ENCODE peak calls at places on chromosomes 6 and 20, in seven cellular contexts. I is HCT116, U is OCI-LY7, S is IMR-90, X is astrocyte, W is SK-N-SH, N is PC-3. B is an unnamed sample.

GRCh38 chr20:7773511-7773910 is 166.7 kb downstream of the HAO1 start:
- DNase-seq in U (no peak), S (no peak), N (peak; percentile 63), X (no peak), I (no peak), W (no peak), B (no peak)

GRCh38 chr6:39892490-39893129 is 41.7 kb downstream of the MOCS1 start:
- DNase-seq in X (peak; percentile 26), S (peak; percentile 69), N (peak; percentile 44), W (peak; percentile 85), I (peak; percentile 6), U (peak; percentile 48), B (peak; percentile 75)

GRCh38 chr6:129481706-129482105 is 228.3 kb downstream of the ARHGAP18 start:
- DNase-seq in U (no peak), I (no peak), W (no peak), N (no peak), X (no peak), S (peak; percentile 63), B (peak; percentile 6)

GRCh38 chr6:56381852-56382251 is 134.5 kb upstream of the COL21A1 start:
- DNase-seq in S (peak; percentile 23), X (peak; percentile 57), N (peak; percentile 45), U (no peak), W (no peak), I (no peak), B (peak; percentile 52)

GRCh38 chr6:114879719-114880118 is 536.9 kb upstream of the HS3ST5 start:
- DNase-seq in W (no peak), X (no peak), N (no peak), I (no peak), S (no peak), U (no peak), B (no peak)

GRCh38 chr6:46921731-46922130 is at the start of gene ADGRF5:
- DNase-seq in I (no peak), U (no peak), X (no peak), S (no peak), N (no peak), W (no peak), B (no peak)

GRCh38 chr20:6636209-6637159 is 131.0 kb upstream of the BMP2 start:
- DNase-seq in N (peak; percentile 82), U (peak; percentile 5), I (no peak), S (peak; percentile 69), W (peak; percentile 2), X (peak; percentile 58), B (peak; percentile 87)

GRCh38 chr6:154508573-154509375 is 1.7 kb downstream of the CNKSR3 start:
- DNase-seq in X (peak; percentile 29), S (peak; percentile 56), U (no peak), W (peak; percentile 33), N (peak; percentile 70), I (no peak), B (peak; percentile 39)

GRCh38 chr6:85483041-85483700 is 33.3 kb downstream of the NT5E start:
- DNase-seq in X (peak; percentile 50), W (peak; percentile 64), S (peak; percentile 71), I (no peak), U (peak; percentile 71), N (peak; percentile 85), B (peak; percentile 58)

GRCh38 chr6:62285612-62286469 is at the start of gene KHDRBS2:
- DNase-seq in U (peak; percentile 91), N (no peak), S (no peak), I (no peak), W (peak; percentile 30), X (no peak), B (no peak)

GRCh38 chr6:139764498-139764986 is 390.1 kb upstream of the CITED2 start:
- DNase-seq in X (peak; percentile 99), N (peak; percentile 88), S (peak; percentile 99), I (peak; percentile 83), W (no peak), U (no peak), B (peak; percentile 100)

GRCh38 chr6:95413789-95414188 is 163.5 kb upstream of the MANEA start:
- DNase-seq in U (no peak), I (no peak), S (no peak), W (no peak), X (no peak), N (no peak), B (no peak)

GRCh38 chr6:47153066-47153755 is 111.1 kb upstream of the ADGRF1 start:
- DNase-seq in U (no peak), W (no peak), I (no peak), S (peak; percentile 33), X (peak; percentile 87), N (no peak), B (peak; percentile 89)

GRCh38 chr6:129774697-129775447 is 64.9 kb upstream of the ARHGAP18 start:
- DNase-seq in I (peak; percentile 68), S (peak; percentile 82), N (peak; percentile 81), W (peak; percentile 64), X (peak; percentile 61), U (peak; percentile 57), B (peak; percentile 85)

GRCh38 chr20:35303735-35304431 is 11.7 kb upstream of the FAM83C start:
- DNase-seq in N (peak; percentile 98), I (peak; percentile 82), S (peak; percentile 92), X (peak; percentile 74), W (peak; percentile 87), U (peak; percentile 89), B (peak; percentile 92)

GRCh38 chr6:13453771-13454251 is 33.6 kb downstream of the GFOD1 start:
- DNase-seq in X (peak; percentile 50), I (peak; percentile 80), W (no peak), S (peak; percentile 49), N (peak; percentile 94), U (no peak), B (peak; percentile 66)

GRCh38 chr20:22471156-22471836 is 113.1 kb downstream of the FOXA2 start:
- DNase-seq in S (no peak), X (no peak), U (no peak), N (no peak), I (no peak), W (no peak), B (no peak)

GRCh38 chr20:49179368-49180277 is 8.5 kb downstream of the STAU1 start:
- DNase-seq in S (no peak), W (no peak), N (peak; percentile 89), X (no peak), U (no peak), I (no peak), B (no peak)

GRCh38 chr20:43955244-43956191 is 40.9 kb downstream of the TOX2 start:
- DNase-seq in W (no peak), N (peak; percentile 96), S (peak; percentile 92), X (peak; percentile 92), I (peak; percentile 87), U (no peak), B (peak; percentile 93)

GRCh38 chr6:124661231-124661630 is 301.0 kb upstream of the RNF217 start:
- DNase-seq in W (no peak), S (no peak), I (no peak), X (no peak), N (no peak), U (no peak), B (no peak)

GRCh38 chr6:135128268-135128914 is 52.7 kb upstream of the MYB start:
- DNase-seq in X (no peak), S (no peak), U (no peak), N (no peak), W (no peak), I (no peak), B (no peak)

GRCh38 chr6:138115877-138116660 is 8.8 kb upstream of the PERP start:
- DNase-seq in X (peak; percentile 36), I (peak; percentile 58), U (peak; percentile 72), W (peak; percentile 51), N (peak; percentile 77), S (peak; percentile 74), B (peak; percentile 59)

GRCh38 chr6:88565409-88565811 is 398.0 kb downstream of the RNGTT start:
- DNase-seq in N (no peak), X (no peak), W (no peak), I (no peak), U (no peak), S (no peak), B (no peak)

GRCh38 chr6:110195639-110196038 is 15.4 kb downstream of the CDC40 start:
- DNase-seq in S (no peak), W (no peak), N (no peak), U (no peak), X (no peak), I (no peak), B (no peak)

GRCh38 chr6:110190726-110191125 is 10.5 kb downstream of the CDC40 start:
- DNase-seq in S (no peak), X (no peak), N (no peak), U (no peak), W (no peak), I (no peak), B (no peak)

GRCh38 chr6:110188791-110189190 is 8.6 kb downstream of the CDC40 start:
- DNase-seq in S (peak; percentile 31), W (no peak), N (peak; percentile 4), I (no peak), U (no peak), X (peak; percentile 27), B (no peak)

GRCh38 chr6:110196874-110197273 is 16.6 kb downstream of the CDC40 start:
- DNase-seq in U (no peak), S (no peak), I (no peak), N (no peak), X (no peak), W (no peak), B (no peak)

DNA sequence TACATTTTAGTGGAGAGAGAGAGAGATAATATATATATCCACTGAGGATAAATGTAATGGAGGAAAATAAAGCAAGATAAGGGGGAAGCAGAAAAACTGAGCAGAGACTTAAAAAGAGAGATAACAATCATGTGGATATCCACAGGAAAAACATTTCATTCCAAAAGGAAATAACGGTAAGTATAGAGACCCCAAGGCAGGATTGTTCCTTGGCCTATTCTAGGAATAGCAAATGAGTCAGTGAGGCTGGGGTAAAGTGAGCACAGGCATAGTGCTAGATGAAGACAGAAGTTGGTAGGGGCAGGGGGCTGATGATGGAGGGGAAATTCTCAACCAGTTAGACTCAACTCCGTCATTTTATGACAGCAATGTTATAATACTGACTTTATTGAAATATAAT is 11.2 kb downstream of the CDC40 start:
- DNase-seq in N (no peak), I (no peak), X (no peak), S (no peak), U (no peak), W (no peak), B (no peak)
- H3K4me2 ChIP-seq in N (no peak overlapping the region), I (no peak overlapping the region), X (no peak overlapping the region), S (no peak overlapping the region), U (no peak overlapping the region), W (no peak overlapping the region), B (no peak overlapping the region)

GRCh38 chr20:10982692-10983091 is 308.9 kb upstream of the JAG1 start:
- DNase-seq in W (no peak), S (peak; percentile 94), X (peak; percentile 92), U (no peak), I (no peak), N (peak; percentile 72), B (peak; percentile 84)
- H3K27ac ChIP-seq in W (peak overlapping the region; percentile 87), S (no peak overlapping the region), X (peak overlapping the region; percentile 65), U (no peak overlapping the region), I (no peak overlapping the region), N (no peak overlapping the region), B (peak overlapping the region; percentile 13)

GRCh38 chr6:132530293-132530974 is 7.6 kb upstream of the TAAR9 start:
- DNase-seq in X (peak; percentile 25), W (peak; percentile 28), N (peak; percentile 70), S (peak; percentile 69), U (peak; percentile 82), I (peak; percentile 61), B (peak; percentile 49)
- H3K4me2 ChIP-seq in X (peak overlapping the region; percentile 56), W (peak overlapping the region; percentile 52), N (peak overlapping the region; percentile 92), S (peak overlapping the region; percentile 78), U (peak overlapping the region; percentile 79), I (peak overlapping the region; percentile 67), B (no peak overlapping the region)

DNA sequence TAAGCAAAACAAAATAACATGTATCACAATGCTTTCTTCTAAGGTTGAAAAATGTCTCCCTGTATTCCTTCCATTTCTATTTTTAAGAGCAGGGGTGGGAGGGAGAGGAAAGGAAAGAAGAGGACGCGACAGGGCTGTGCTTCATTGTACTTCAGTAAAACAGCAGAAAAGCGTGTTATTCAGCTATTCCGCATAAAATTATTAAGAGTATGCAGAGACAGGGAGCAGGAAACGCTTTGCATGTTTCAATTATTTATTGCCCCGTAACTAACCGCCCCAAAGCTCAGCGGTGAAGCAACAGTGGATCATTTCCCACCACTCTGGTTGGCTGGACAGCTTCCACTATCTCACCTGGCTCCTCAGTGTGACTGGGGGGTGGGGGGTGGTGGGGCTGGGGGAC is 188.9 kb downstream of the TTLL2 start:
- DNase-seq in N (no peak), S (no peak), W (no peak), I (no peak), U (no peak), X (no peak), B (no peak)
- H3K27ac ChIP-seq in N (no peak overlapping the region), S (no peak overlapping the region), W (no peak overlapping the region), I (no peak overlapping the region), U (no peak overlapping the region), X (no peak overlapping the region), B (no peak overlapping the region)

B was measured in fibroblast of lung.